ENCODE peak calls at places on chromosomes 6 and 20, in nine cellular contexts. C, T, W, B, S, M, N, X and E are unnamed samples.

GRCh38 chr6:72619883-72620696 is 1.8 kb upstream of the KCNQ5 start:
- DNase-seq in C (no peak), T (no peak), W (peak), B (no peak), S (peak), M (no peak), N (peak), X (peak), E (peak)

GRCh38 chr6:151493495-151494234 is at the start of gene CCDC170:
- DNase-seq in C (peak), T (no peak), W (peak), B (no peak), S (no peak), M (no peak), N (no peak), X (no peak), E (no peak)

GRCh38 chr20:53161473-53161872 is 189.3 kb downstream of the TSHZ2 start:
- DNase-seq in C (no peak), T (no peak), W (no peak), B (no peak), S (no peak), M (no peak), N (no peak), X (no peak), E (no peak)

GRCh38 chr6:14147891-14148290 is 30.3 kb downstream of the CD83 start:
- DNase-seq in C (no peak), T (no peak), W (no peak), B (no peak), S (no peak), M (no peak), N (no peak), X (no peak), E (no peak)

GRCh38 chr20:33668087-33668790 is 1.5 kb downstream of the ACTL10 start:
- DNase-seq in C (peak), T (no peak), W (no peak), B (no peak), S (no peak), M (no peak), N (no peak), X (no peak), E (no peak)

GRCh38 chr20:34522969-34523871 is 7.0 kb downstream of the DYNLRB1 start:
- DNase-seq in C (peak), T (peak), W (peak), B (no peak), S (peak), M (peak), N (peak), X (no peak), E (peak)

GRCh38 chr6:35161776-35162607 is 20.9 kb upstream of the TCP11 start:
- DNase-seq in C (no peak), T (no peak), W (no peak), B (no peak), S (no peak), M (no peak), N (no peak), X (no peak), E (no peak)

GRCh38 chr20:4811257-4811656 is 89.5 kb downstream of the PRND start:
- DNase-seq in C (no peak), T (no peak), W (no peak), B (no peak), S (no peak), M (no peak), N (no peak), X (no peak), E (no peak)

GRCh38 chr6:30960907-30961673 is 20.3 kb downstream of the MUCL3 start:
- DNase-seq in C (no peak), T (no peak), W (no peak), B (no peak), S (peak), M (no peak), N (peak), X (no peak), E (peak)

GRCh38 chr6:25302677-25303128 is 23.5 kb downstream of the CARMIL1 start:
- DNase-seq in C (peak), T (peak), W (peak), B (peak), S (peak), M (no peak), N (peak), X (no peak), E (peak)

GRCh38 chr20:11195169-11195568 is 521.4 kb upstream of the JAG1 start:
- DNase-seq in C (no peak), T (no peak), W (no peak), B (no peak), S (no peak), M (peak), N (no peak), X (no peak), E (peak)

GRCh38 chr20:36331182-36331581 is 25.0 kb downstream of the DLGAP4 start:
- DNase-seq in C (no peak), T (no peak), W (no peak), B (no peak), S (no peak), M (no peak), N (no peak), X (no peak), E (no peak)

GRCh38 chr6:108492131-108492766 is 68.5 kb upstream of the FOXO3 start:
- DNase-seq in C (peak), T (peak), W (peak), B (peak), S (peak), M (no peak), N (peak), X (no peak), E (no peak)

GRCh38 chr20:51238675-51239305 is 215.9 kb upstream of the KCNG1 start:
- DNase-seq in C (no peak), T (no peak), W (no peak), B (no peak), S (no peak), M (no peak), N (no peak), X (no peak), E (no peak)

GRCh38 chr6:162468326-162468725 is 259.2 kb downstream of the PRKN start:
- DNase-seq in C (no peak), T (no peak), W (no peak), B (no peak), S (no peak), M (no peak), N (peak), X (no peak), E (no peak)

GRCh38 chr6:104705095-104705707 is 154.5 kb downstream of the HACE1 start:
- DNase-seq in C (no peak), T (no peak), W (no peak), B (no peak), S (peak), M (no peak), N (peak), X (peak), E (no peak)

GRCh38 chr6:94953867-94954631 is 623.3 kb upstream of the MANEA start:
- DNase-seq in C (no peak), T (no peak), W (no peak), B (no peak), S (no peak), M (no peak), N (no peak), X (no peak), E (no peak)

GRCh38 chr20:37081717-37082289 is 14.0 kb downstream of the RBL1 start:
- DNase-seq in C (no peak), T (no peak), W (no peak), B (no peak), S (no peak), M (no peak), N (peak), X (peak), E (no peak)

GRCh38 chr6:64258752-64259151 is 623.1 kb downstream of the PHF3 start:
- DNase-seq in C (no peak), T (no peak), W (no peak), B (no peak), S (no peak), M (no peak), N (no peak), X (no peak), E (no peak)

GRCh38 chr20:57225830-57226229 is 40.6 kb downstream of the BMP7 start:
- DNase-seq in C (no peak), T (no peak), W (no peak), B (no peak), S (no peak), M (no peak), N (no peak), X (no peak), E (no peak)

GRCh38 chr20:1805161-1805581 is 90.0 kb upstream of the SIRPA start:
- DNase-seq in C (no peak), T (no peak), W (no peak), B (no peak), S (no peak), M (peak), N (no peak), X (no peak), E (no peak)

GRCh38 chr6:125995972-125996580 is 9.7 kb downstream of the TRMT11 start:
- DNase-seq in C (peak), T (peak), W (peak), B (peak), S (peak), M (peak), N (peak), X (peak), E (peak)

GRCh38 chr20:34954905-34955231 is 738 bp downstream of the GSS start:
- DNase-seq in C (peak), T (peak), W (peak), B (no peak), S (peak), M (peak), N (peak), X (no peak), E (no peak)

GRCh38 chr6:44925100-44925739 is 402.9 kb upstream of the RUNX2 start:
- DNase-seq in C (peak), T (no peak), W (peak), B (no peak), S (peak), M (no peak), N (peak), X (peak), E (peak)

GRCh38 chr6:24033284-24033683 is 92.7 kb upstream of the NRSN1 start:
- DNase-seq in C (no peak), T (no peak), W (no peak), B (no peak), S (no peak), M (no peak), N (no peak), X (no peak), E (no peak)

GRCh38 chr6:33417127-33417902 is 592 bp downstream of the CUTA start:
- DNase-seq in C (no peak), T (peak), W (peak), B (peak), S (peak), M (no peak), N (peak), X (no peak), E (no peak)

GRCh38 chr6:33934726-33935270 is 131.0 kb upstream of the MLN start:
- DNase-seq in C (no peak), T (no peak), W (no peak), B (no peak), S (no peak), M (no peak), N (no peak), X (no peak), E (no peak)

GRCh38 chr20:48787861-48788375 is 39.9 kb downstream of the PREX1 start:
- DNase-seq in C (no peak), T (no peak), W (no peak), B (peak), S (peak), M (no peak), N (peak), X (peak), E (no peak)

GRCh38 chr6:134002821-134003220 is 49.6 kb downstream of the SLC2A12 start:
- DNase-seq in C (no peak), T (peak), W (no peak), B (no peak), S (peak), M (no peak), N (peak), X (no peak), E (no peak)

GRCh38 chr6:100780648-100781047 is 100.5 kb downstream of the ASCC3 start:
- DNase-seq in C (no peak), T (no peak), W (no peak), B (no peak), S (no peak), M (no peak), N (no peak), X (no peak), E (no peak)

GRCh38 chr6:168447282-168447681 is 6.3 kb downstream of the SMOC2 start:
- DNase-seq in C (no peak), T (no peak), W (no peak), B (no peak), S (no peak), M (no peak), N (no peak), X (no peak), E (no peak)

GRCh38 chr6:99905209-99906106 is 88.6 kb downstream of the MCHR2 start:
- DNase-seq in C (peak), T (peak), W (peak), B (peak), S (peak), M (no peak), N (peak), X (no peak), E (peak)

GRCh38 chr6:166488081-166488685 is 98.3 kb downstream of the RAMACL start:
- DNase-seq in C (no peak), T (no peak), W (no peak), B (no peak), S (peak), M (peak), N (peak), X (peak), E (no peak)

GRCh38 chr20:1327241-1327653 is 1.7 kb downstream of the SDCBP2 start:
- DNase-seq in C (no peak), T (no peak), W (no peak), B (peak), S (peak), M (peak), N (peak), X (no peak), E (no peak)

GRCh38 chr20:31675828-31676533 is 38.3 kb downstream of the COX4I2 start:
- DNase-seq in C (no peak), T (no peak), W (no peak), B (no peak), S (peak), M (no peak), N (peak), X (peak), E (no peak)

GRCh38 chr6:143141442-143141841 is 80.8 kb downstream of the AIG1 start:
- DNase-seq in C (no peak), T (no peak), W (no peak), B (no peak), S (no peak), M (no peak), N (no peak), X (no peak), E (no peak)

GRCh38 chr6:56169366-56169765 is 78.0 kb downstream of the COL21A1 start:
- DNase-seq in C (no peak), T (no peak), W (no peak), B (no peak), S (no peak), M (no peak), N (no peak), X (no peak), E (no peak)

GRCh38 chr6:30810813-30811329 is 66.5 kb upstream of the IER3 start:
- DNase-seq in C (no peak), T (no peak), W (peak), B (no peak), S (no peak), M (peak), N (no peak), X (no peak), E (no peak)